ENCODE peak calls at places on chromosome 5, in ten cellular contexts. R is posterior cingulate gyrus; N is T-cell; I is fibroblast of pulmonary artery; B is GM03348; G is stimulated activated CD4-positive, alpha-beta T cell treated with anti-CD3 and anti-CD28 coated beads, Interleukin-12 subunit alpha, Interleukin-12 subunit beta, amount 100 ng/mL, for 48 hours; C is fibroblast of lung; W is PC-3; T is activated CD8-positive, alpha-beta T cell treated with anti-CD3 and anti-CD28 coated beads, Interleukin-2, amount 10 ng/mL, durations not matched to agents 7 days and 5 days; A is mucosa of gallbladder. D is an unnamed sample.

GRCh38 chr5:114391321-114391720 is 29.5 kb downstream of the KCNN2 start:
- DNase-seq in N (no peak), I (peak), C (peak), A (no peak), W (peak), T (no peak), G (no peak), B (no peak), R (no peak), D (no peak)

GRCh38 chr5:50923768-50924113 is 257.3 kb downstream of the PARP8 start:
- DNase-seq in A (no peak), I (no peak), B (no peak), W (no peak), N (no peak), T (no peak), C (no peak), R (no peak), G (no peak), D (no peak)

GRCh38 chr5:121572061-121572460 is 279.6 kb upstream of the FTMT start:
- DNase-seq in T (no peak), A (no peak), C (no peak), N (no peak), W (no peak), B (no peak), R (no peak), G (no peak), I (no peak), D (no peak)

GRCh38 chr5:135221696-135222095 is 177.3 kb downstream of the MACROH2A1 start:
- DNase-seq in W (no peak), A (no peak), I (no peak), G (no peak), N (no peak), B (no peak), C (no peak), T (no peak), R (peak), D (peak)

GRCh38 chr5:171628344-171628743 is 157.3 kb upstream of the SMIM23 start:
- DNase-seq in R (no peak), A (no peak), B (peak), G (no peak), I (no peak), C (peak), T (no peak), N (no peak), W (no peak), D (no peak)

GRCh38 chr5:16702964-16703363 is 86.2 kb upstream of the RETREG1 start:
- DNase-seq in N (no peak), I (no peak), R (no peak), B (no peak), T (no peak), W (no peak), C (no peak), G (no peak), A (no peak), D (no peak)

GRCh38 chr5:9545959-9546851 is at the start of gene SEMA5A:
- DNase-seq in N (no peak), R (peak), A (peak), B (peak), C (peak), W (peak), I (peak), T (no peak), G (no peak), D (peak)

GRCh38 chr5:57504357-57504756 is 21.7 kb upstream of the ACTBL2 start:
- DNase-seq in G (no peak), N (no peak), I (no peak), W (peak), R (no peak), T (no peak), B (no peak), A (no peak), C (no peak), D (no peak)

GRCh38 chr5:125446986-125447385 is 700.5 kb upstream of the ZNF608 start:
- DNase-seq in T (no peak), C (peak), A (no peak), G (no peak), B (no peak), R (no peak), W (peak), N (no peak), I (peak), D (no peak)

GRCh38 chr5:87258507-87258906 is 9.2 kb upstream of the RASA1 start:
- DNase-seq in T (no peak), W (no peak), I (no peak), C (no peak), N (no peak), A (no peak), G (no peak), R (no peak), B (no peak), D (no peak)

GRCh38 chr5:32388429-32389111 is 56.0 kb downstream of the ZFR start:
- DNase-seq in B (peak), G (no peak), N (no peak), T (no peak), C (peak), W (peak), R (no peak), I (peak), A (no peak), D (no peak)

GRCh38 chr5:110054240-110054639 is 364.5 kb downstream of the MAN2A1 start:
- DNase-seq in T (peak), I (peak), C (peak), G (peak), R (no peak), B (no peak), A (peak), W (peak), N (peak), D (peak)

GRCh38 chr5:83957188-83957587 is 236.5 kb upstream of the HAPLN1 start:
- DNase-seq in W (peak), C (no peak), N (no peak), I (no peak), B (no peak), G (no peak), R (no peak), A (no peak), T (no peak), D (no peak)

GRCh38 chr5:95763941-95764340 is 32.8 kb downstream of the RHOBTB3 start:
- DNase-seq in A (no peak), B (no peak), I (no peak), N (no peak), T (no peak), C (no peak), G (no peak), R (no peak), W (no peak), D (no peak)

GRCh38 chr5:38582662-38583061 is 26.2 kb upstream of the LIFR start:
- DNase-seq in W (no peak), T (no peak), R (no peak), B (no peak), I (no peak), G (no peak), N (no peak), A (no peak), C (no peak), D (no peak)

GRCh38 chr5:119340597-119341218 is 15.1 kb upstream of the TNFAIP8 start:
- DNase-seq in C (no peak), G (no peak), N (peak), R (no peak), B (no peak), T (peak), I (no peak), W (no peak), A (no peak), D (no peak)

GRCh38 chr5:40478766-40479165 is 200.9 kb upstream of the PTGER4 start:
- DNase-seq in R (no peak), G (no peak), B (no peak), N (no peak), A (no peak), T (no peak), C (no peak), I (no peak), W (no peak), D (no peak)

GRCh38 chr5:143143973-143144372 is 259.5 kb downstream of the NR3C1 start:
- DNase-seq in N (no peak), W (peak), A (no peak), B (peak), R (no peak), C (no peak), G (no peak), I (peak), T (no peak), D (no peak)